ENCODE peak calls at places on chromosomes 7 and 10, in seven cellular contexts. H, D, U, G, V, O and F are unnamed samples.
A peak's percentile ranks its signal among the peaks of the same experiment; 100 is the strongest.

GRCh38 chr10:112520864-112521263 is 73.8 kb downstream of the VTI1A start:
- DNase-seq in V (no peak), D (no peak), U (no peak), O (no peak), G (no peak), H (no peak), F (no peak)

GRCh38 chr10:70169661-70170364 is 501 bp downstream of the SAR1A start:
- DNase-seq in D (no peak), H (peak; percentile 31), G (no peak), V (no peak), O (no peak), U (peak; percentile 84), F (peak; percentile 18)

GRCh38 chr7:23468721-23469149 is 1.6 kb downstream of the IGF2BP3 start:
- DNase-seq in D (no peak), U (peak; percentile 48), G (no peak), H (no peak), O (no peak), V (peak; percentile 72), F (no peak)

GRCh38 chr10:113538131-113538530 is 14.7 kb upstream of the HABP2 start:
- DNase-seq in V (no peak), D (no peak), G (no peak), H (no peak), U (no peak), O (no peak), F (no peak)

GRCh38 chr7:18762189-18762588 is 266.6 kb downstream of the HDAC9 start:
- DNase-seq in V (no peak), D (peak; percentile 83), H (no peak), O (no peak), U (no peak), G (peak; percentile 44), F (no peak)

GRCh38 chr10:55019461-55019860 is 218.4 kb upstream of the PCDH15 start:
- DNase-seq in O (no peak), V (no peak), U (no peak), G (no peak), D (no peak), H (no peak), F (no peak)

GRCh38 chr7:329691-330281 is 39.8 kb downstream of the FOXL3 start:
- DNase-seq in D (no peak), U (no peak), H (no peak), V (no peak), O (no peak), G (no peak), F (no peak)

GRCh38 chr10:49740346-49741107 is 21.6 kb downstream of the OGDHL start:
- DNase-seq in V (no peak), H (no peak), G (no peak), O (no peak), U (no peak), D (no peak), F (no peak)

GRCh38 chr10:111732116-111732785 is 451.3 kb downstream of the GPAM start:
- DNase-seq in O (no peak), G (no peak), D (no peak), U (no peak), V (no peak), H (no peak), F (no peak)

GRCh38 chr10:58930497-58930896 is 245.9 kb upstream of the PHYHIPL start:
- DNase-seq in U (no peak), V (no peak), H (no peak), D (no peak), O (no peak), G (no peak), F (no peak)

GRCh38 chr10:128000660-128001059 is 93.8 kb downstream of the PTPRE start:
- DNase-seq in U (no peak), V (no peak), O (no peak), H (no peak), D (no peak), G (peak; percentile 75), F (no peak)

GRCh38 chr10:72886596-72887522 is 6.7 kb upstream of the OIT3 start:
- DNase-seq in V (no peak), D (no peak), O (no peak), G (peak; percentile 27), H (no peak), U (peak; percentile 52), F (no peak)

GRCh38 chr7:72818663-72819366 is 9.2 kb downstream of the TYW1B start:
- DNase-seq in G (no peak), U (no peak), V (no peak), D (no peak), O (no peak), H (no peak), F (no peak)

GRCh38 chr7:134724606-134725005 is 54.8 kb upstream of the CALD1 start:
- DNase-seq in G (peak; percentile 63), U (peak; percentile 31), H (no peak), V (no peak), D (peak; percentile 49), O (no peak), F (no peak)

GRCh38 chr10:62046522-62047239 is 145.2 kb downstream of the ARID5B start:
- DNase-seq in O (peak; percentile 57), D (peak; percentile 63), U (no peak), G (peak; percentile 76), H (peak; percentile 49), V (no peak), F (no peak)

GRCh38 chr7:131568953-131569352 is 12.5 kb upstream of the PODXL start:
- DNase-seq in V (no peak), D (no peak), H (no peak), G (no peak), U (no peak), O (no peak), F (no peak)

GRCh38 chr10:125343118-125343752 is 182.9 kb upstream of the CTBP2 start:
- DNase-seq in V (no peak), U (peak; percentile 50), D (peak; percentile 38), H (no peak), G (peak; percentile 21), O (peak; percentile 7), F (no peak)

GRCh38 chr10:70418229-70418628 is 14.3 kb downstream of the EIF4EBP2 start:
- DNase-seq in O (no peak), G (peak; percentile 60), H (no peak), D (peak; percentile 80), V (no peak), U (no peak), F (no peak)

GRCh38 chr7:134602921-134603394 is 43.7 kb upstream of the BPGM start:
- DNase-seq in D (no peak), V (peak; percentile 19), U (no peak), H (no peak), G (no peak), O (no peak), F (no peak)

GRCh38 chr7:41573017-41573416 is 129.9 kb downstream of the INHBA start:
- DNase-seq in V (no peak), H (no peak), G (peak; percentile 48), D (peak; percentile 72), U (no peak), O (no peak), F (no peak)

GRCh38 chr10:103451091-103451801 is 924 bp downstream of the CALHM2 start:
- DNase-seq in O (peak; percentile 53), V (peak; percentile 3), H (peak; percentile 49), U (no peak), G (no peak), D (no peak), F (peak; percentile 65)

GRCh38 chr10:99524050-99524666 is 8.6 kb upstream of the NKX2-3 start:
- DNase-seq in H (no peak), U (peak; percentile 16), D (no peak), O (no peak), G (no peak), V (no peak), F (no peak)

GRCh38 chr7:92631067-92631829 is 41.1 kb upstream of the FAM133B start:
- DNase-seq in G (no peak), O (no peak), D (no peak), V (no peak), H (peak; percentile 46), U (no peak), F (no peak)

GRCh38 chr7:27235387-27236052 is 7.1 kb upstream of the EVX1 start:
- DNase-seq in O (no peak), D (peak; percentile 11), H (no peak), G (peak; percentile 53), V (peak; percentile 89), U (peak; percentile 91), F (no peak)

GRCh38 chr10:29734980-29735627 is 100.3 kb upstream of the SVIL start:
- DNase-seq in H (peak; percentile 60), V (peak; percentile 75), G (peak; percentile 26), D (peak; percentile 12), O (no peak), U (peak; percentile 75), F (peak; percentile 58)

GRCh38 chr7:73699370-73700069 is 16.1 kb downstream of the BUD23 start:
- DNase-seq in V (no peak), U (no peak), H (no peak), D (no peak), O (no peak), G (no peak), F (no peak)